ENCODE peak calls at places on chromosome 11, in seven cellular contexts. W is body of pancreas, X is choroid plexus epithelial cell, H is psoas muscle, L is dorsolateral prefrontal cortex, C is suprapubic skin, U is astrocyte of the spinal cord. N is an unnamed sample.

GRCh38 chr11:87324817-87325489 is 287.2 kb downstream of the TMEM135 start:
- DNase-seq in W (no peak), X (peak), H (no peak), L (no peak), C (no peak), U (no peak), N (no peak)

GRCh38 chr11:17014321-17014773 is at the start of gene PLEKHA7:
- DNase-seq in W (no peak), X (no peak), H (no peak), L (no peak), C (no peak), U (no peak), N (no peak)

GRCh38 chr11:13278620-13279486 is 1.3 kb downstream of the BMAL1 start:
- DNase-seq in W (no peak), X (no peak), H (peak), L (no peak), C (no peak), U (no peak), N (no peak)

GRCh38 chr11:73991471-73992006 is 8.9 kb upstream of the UCP2 start:
- DNase-seq in W (no peak), X (no peak), H (no peak), L (peak), C (peak), U (no peak), N (no peak)

GRCh38 chr11:92890836-92891235 is 78.6 kb upstream of the MTNR1B start:
- DNase-seq in W (no peak), X (no peak), H (no peak), L (no peak), C (no peak), U (no peak), N (no peak)

GRCh38 chr11:29809121-29809520 is 207.7 kb downstream of the KCNA4 start:
- DNase-seq in W (no peak), X (no peak), H (no peak), L (no peak), C (no peak), U (no peak), N (no peak)

GRCh38 chr11:73784080-73784634 is 3.5 kb upstream of the MRPL48 start:
- DNase-seq in W (no peak), X (peak), H (no peak), L (no peak), C (no peak), U (no peak), N (peak)

GRCh38 chr11:67563354-67564114 is 20.1 kb upstream of the GSTP1 start:
- DNase-seq in W (peak), X (peak), H (peak), L (no peak), C (no peak), U (peak), N (peak)

GRCh38 chr11:125141686-125142535 is 22.6 kb upstream of the PKNOX2 start:
- DNase-seq in W (peak), X (peak), H (peak), L (no peak), C (no peak), U (peak), N (peak)

GRCh38 chr11:12285106-12285505 is 92.3 kb upstream of the PARVA start:
- DNase-seq in W (no peak), X (peak), H (no peak), L (no peak), C (no peak), U (peak), N (peak)

GRCh38 chr11:17381156-17381555 is 7.3 kb downstream of the KCNJ11 start:
- DNase-seq in W (no peak), X (no peak), H (no peak), L (no peak), C (no peak), U (no peak), N (no peak)

GRCh38 chr11:118607401-118608267 is at the start of gene PHLDB1:
- DNase-seq in W (peak), X (peak), H (peak), L (peak), C (peak), U (peak), N (peak)

GRCh38 chr11:111335124-111335535 is 36.8 kb downstream of the POU2AF3 start:
- DNase-seq in W (no peak), X (no peak), H (no peak), L (no peak), C (no peak), U (no peak), N (no peak)

GRCh38 chr11:134409552-134410429 is 2.3 kb downstream of the B3GAT1 start:
- DNase-seq in W (no peak), X (no peak), H (no peak), L (no peak), C (no peak), U (no peak), N (no peak)

GRCh38 chr11:78831571-78831970 is 256.9 kb upstream of the NARS2 start:
- DNase-seq in W (no peak), X (no peak), H (no peak), L (no peak), C (no peak), U (no peak), N (no peak)

GRCh38 chr11:65493367-65494176 is 5.3 kb upstream of the MALAT1 start:
- DNase-seq in W (peak), X (peak), H (peak), L (peak), C (peak), U (peak), N (peak)

GRCh38 chr11:67195971-67196418 is 70.3 kb upstream of the GRK2 start:
- DNase-seq in W (no peak), X (peak), H (no peak), L (no peak), C (no peak), U (peak), N (peak)

GRCh38 chr11:71293961-71294782 is 41.8 kb upstream of the SHANK2 start:
- DNase-seq in W (no peak), X (no peak), H (no peak), L (no peak), C (no peak), U (no peak), N (no peak)

GRCh38 chr11:702731-703461 is 3.1 kb upstream of the EPS8L2 start:
- DNase-seq in W (peak), X (no peak), H (peak), L (no peak), C (peak), U (no peak), N (no peak)

GRCh38 chr11:23749762-23750430 is 747.0 kb upstream of the LUZP2 start:
- DNase-seq in W (no peak), X (no peak), H (no peak), L (no peak), C (no peak), U (no peak), N (no peak)

GRCh38 chr11:12154871-12155668 is 44.7 kb downstream of the MICAL2 start:
- DNase-seq in W (no peak), X (no peak), H (no peak), L (no peak), C (no peak), U (no peak), N (no peak)

GRCh38 chr11:100863080-100863581 is 176.0 kb downstream of the ARHGAP42 start:
- DNase-seq in W (peak), X (peak), H (peak), L (no peak), C (no peak), U (peak), N (peak)

GRCh38 chr11:33135216-33135615 is 26.1 kb downstream of the CSTF3 start:
- DNase-seq in W (no peak), X (peak), H (no peak), L (no peak), C (no peak), U (peak), N (peak)

GRCh38 chr11:5245155-5245554 is 4.5 kb downstream of the HBG1 start:
- DNase-seq in W (no peak), X (no peak), H (no peak), L (no peak), C (no peak), U (no peak), N (no peak)

GRCh38 chr11:120057595-120058581 is 80.0 kb downstream of the TRIM29 start:
- DNase-seq in W (no peak), X (no peak), H (peak), L (no peak), C (peak), U (no peak), N (peak)

GRCh38 chr11:61511383-61511782 is 2.8 kb downstream of the LRRC10B start:
- DNase-seq in W (no peak), X (no peak), H (no peak), L (no peak), C (no peak), U (no peak), N (no peak)

GRCh38 chr11:61510178-61510979 is 1.8 kb downstream of the LRRC10B start:
- DNase-seq in W (no peak), X (no peak), H (no peak), L (no peak), C (no peak), U (no peak), N (no peak)

GRCh38 chr11:61507962-61508824 is at the start of gene LRRC10B:
- DNase-seq in W (peak), X (no peak), H (peak), L (peak), C (no peak), U (no peak), N (no peak)

GRCh38 chr11:61510980-61511373 is 2.4 kb downstream of the LRRC10B start:
- DNase-seq in W (no peak), X (no peak), H (no peak), L (no peak), C (no peak), U (no peak), N (no peak)

GRCh38 chr11:61509058-61510029 is 795 bp downstream of the LRRC10B start:
- DNase-seq in W (peak), X (peak), H (peak), L (peak), C (no peak), U (peak), N (peak)
- TF ChIP-seq CTCF in W (peak), X (peak), H (peak), L (peak), C (peak), U (peak), N (peak)

GRCh38 chr11:44671234-44671633 is 55.5 kb upstream of the TSPAN18 start:
- DNase-seq in W (no peak), X (no peak), H (no peak), L (no peak), C (no peak), U (no peak), N (no peak)
- H3K4me3 ChIP-seq in W (no peak), X (no peak), H (no peak), L (no peak), C (no peak), U (no peak), N (no peak)

GRCh38 chr11:47716692-47717091 is 1.5 kb upstream of the AGBL2 start:
- DNase-seq in W (no peak), X (no peak), H (no peak), L (no peak), C (no peak), U (no peak), N (no peak)
- TF ChIP-seq CTCF in W (no peak), X (no peak), H (no peak), L (no peak), C (no peak), U (no peak), N (no peak)

DNA sequence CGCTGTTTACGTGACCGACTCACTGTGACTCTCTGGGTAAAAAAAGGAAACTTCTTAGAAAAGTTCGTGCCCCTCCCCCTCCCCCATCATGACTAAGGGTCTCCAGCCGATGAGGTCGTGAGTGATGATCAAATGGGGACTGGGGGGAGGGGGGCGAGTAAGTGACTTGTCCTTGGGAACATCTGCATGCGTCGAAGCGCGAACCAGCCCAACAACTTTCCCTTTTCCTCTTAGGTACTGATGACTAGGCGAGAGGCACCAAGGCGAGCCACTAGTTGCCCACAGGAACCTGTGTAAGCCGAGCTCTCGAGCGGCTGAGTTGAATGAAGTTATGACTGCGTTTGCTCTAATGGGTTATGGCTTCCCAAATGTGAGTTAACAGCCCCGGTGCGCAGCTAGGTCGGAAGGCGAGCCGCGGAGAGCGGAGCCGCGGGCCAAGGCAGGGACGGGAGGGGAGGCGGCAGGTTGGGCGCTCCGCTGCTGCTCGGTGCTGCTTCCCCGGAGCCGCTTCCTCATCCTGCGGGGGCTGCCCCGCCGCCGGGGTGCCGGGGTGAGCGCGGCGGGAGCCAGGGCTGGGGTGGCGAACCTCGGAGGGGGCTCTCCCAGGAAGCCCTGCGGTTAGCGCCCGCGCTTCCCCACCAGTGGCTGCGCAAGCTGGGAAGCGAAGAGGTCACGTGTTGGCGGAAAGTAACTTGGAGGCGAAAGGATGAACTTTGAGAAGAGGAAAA is 22.0 kb upstream of the BDNF start:
- DNase-seq in W (no peak), X (peak), H (no peak), L (peak), C (no peak), U (peak), N (peak)
- H3K4me3 ChIP-seq in W (peak), X (peak), H (peak), L (peak), C (peak), U (peak), N (peak)

GRCh38 chr11:76184551-76184993 is 21.7 kb downstream of the WNT11 start:
- DNase-seq in W (no peak), X (no peak), H (no peak), L (no peak), C (no peak), U (no peak), N (peak)
- TF ChIP-seq CTCF in W (no peak), X (no peak), H (no peak), L (no peak), C (no peak), U (no peak), N (no peak)

GRCh38 chr11:95081412-95081811 is 8.2 kb upstream of the ENDOD1 start:
- DNase-seq in W (peak), X (peak), H (no peak), L (peak), C (no peak), U (peak), N (no peak)
- H3K4me3 ChIP-seq in W (no peak), X (no peak), H (no peak), L (no peak), C (no peak), U (no peak), N (no peak)

GRCh38 chr11:95154514-95154913 is 64.9 kb downstream of the ENDOD1 start:
- DNase-seq in W (peak), X (peak), H (no peak), L (no peak), C (no peak), U (peak), N (peak)
- TF ChIP-seq CTCF in W (peak), X (peak), H (peak), L (peak), C (no peak), U (peak), N (peak)

GRCh38 chr11:6502382-6502781 is 5.3 kb downstream of the DNHD1 start:
- DNase-seq in W (no peak), X (no peak), H (no peak), L (no peak), C (no peak), U (no peak), N (no peak)

GRCh38 chr11:6498121-6498520 is 1.0 kb downstream of the DNHD1 start:
- DNase-seq in W (no peak), X (peak), H (no peak), L (peak), C (no peak), U (peak), N (peak)

GRCh38 chr11:6498544-6498943 is 1.5 kb downstream of the DNHD1 start:
- DNase-seq in W (no peak), X (no peak), H (no peak), L (no peak), C (no peak), U (no peak), N (no peak)

DNA sequence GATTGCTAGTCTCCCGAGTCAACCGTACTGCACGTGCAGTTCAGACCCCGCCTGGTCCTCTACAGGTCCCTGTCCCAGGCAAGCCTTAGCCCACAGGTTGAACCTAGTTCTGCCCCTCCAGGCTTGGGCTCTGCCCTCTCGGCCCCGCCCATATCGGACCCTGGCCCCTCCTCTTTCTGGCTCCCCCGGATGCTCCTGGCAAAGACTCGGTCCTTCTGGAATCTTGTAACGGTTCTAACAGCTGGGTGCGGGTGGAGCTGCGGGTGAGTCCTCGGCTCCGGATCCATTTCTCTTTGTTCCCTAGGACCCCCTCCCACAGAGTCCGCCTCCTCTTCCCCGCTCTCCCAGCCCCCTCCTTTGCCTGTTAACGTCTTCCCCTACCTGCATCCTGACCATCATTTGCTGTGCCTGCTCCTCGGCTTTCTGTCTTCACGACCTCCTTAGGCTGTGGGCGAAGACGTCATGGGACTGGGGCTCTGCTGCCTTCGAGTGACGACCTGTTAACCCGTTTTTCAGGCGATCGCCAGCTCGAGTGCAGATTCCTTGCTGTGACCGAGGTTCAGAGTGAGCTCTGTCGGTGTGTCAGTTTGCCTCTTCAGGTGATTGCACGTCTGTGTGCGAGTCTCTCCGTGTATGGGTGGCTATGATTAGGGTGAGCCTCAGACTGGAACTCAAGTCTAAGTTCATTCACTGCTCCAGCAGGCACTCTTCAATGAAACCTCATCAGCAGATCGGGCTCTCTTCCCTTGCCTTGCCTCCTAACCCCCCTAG is at the start of gene DNHD1:
- DNase-seq in W (no peak), X (no peak), H (no peak), L (no peak), C (no peak), U (no peak), N (no peak)
- H3K4me3 ChIP-seq in W (no peak), X (no peak), H (no peak), L (no peak), C (no peak), U (no peak), N (no peak)

GRCh38 chr11:94171693-94172440 is 43.2 kb downstream of the PANX1 start:
- DNase-seq in W (peak), X (peak), H (no peak), L (no peak), C (no peak), U (no peak), N (peak)
- TF ChIP-seq CTCF in W (peak), X (peak), H (peak), L (peak), C (no peak), U (peak), N (peak)